ENCODE peak calls at places on chromosomes 16 and 17, in five cellular contexts. Q, K, R, L and D are unnamed samples.

GRCh38 chr16:4131621-4132020 is 15.4 kb upstream of the ADCY9 start:
- DNase-seq in Q (no peak), K (no peak), R (no peak), L (no peak), D (no peak)

GRCh38 chr17:30290696-30291570 is 811 bp downstream of the BLMH start:
- DNase-seq in Q (peak; percentile 50), K (peak; percentile 64), R (peak; percentile 35), L (no peak), D (peak; percentile 68)

GRCh38 chr17:76404976-76405563 is 20.7 kb downstream of the SPHK1 start:
- DNase-seq in Q (peak; percentile 32), K (no peak), R (no peak), L (no peak), D (no peak)

GRCh38 chr16:16120382-16121184 is 102.7 kb downstream of the ABCC6 start:
- DNase-seq in Q (peak; percentile 56), K (peak; percentile 44), R (no peak), L (peak; percentile 93), D (no peak)

GRCh38 chr17:51260960-51261958 is 913 bp downstream of the UTP18 start:
- DNase-seq in Q (peak; percentile 74), K (peak; percentile 90), R (peak; percentile 49), L (peak; percentile 91), D (peak; percentile 85)

GRCh38 chr16:28090646-28091377 is 27.3 kb upstream of the GSG1L start:
- DNase-seq in Q (no peak), K (peak; percentile 48), R (no peak), L (no peak), D (no peak)

GRCh38 chr17:57121308-57122042 is 36.4 kb downstream of the AKAP1 start:
- DNase-seq in Q (peak; percentile 41), K (peak; percentile 80), R (no peak), L (no peak), D (no peak)

GRCh38 chr16:66003196-66003595 is 363.3 kb upstream of the CDH5 start:
- DNase-seq in Q (no peak), K (no peak), R (no peak), L (no peak), D (no peak)

GRCh38 chr17:31096106-31096436 is 1.3 kb downstream of the NF1 start:
- DNase-seq in Q (no peak), K (peak; percentile 42), R (no peak), L (no peak), D (no peak)

GRCh38 chr17:7114875-7115614 is 423 bp upstream of the ASGR2 start:
- DNase-seq in Q (no peak), K (no peak), R (peak; percentile 91), L (no peak), D (no peak)

GRCh38 chr17:62163847-62164246 is 98.8 kb upstream of the MED13 start:
- DNase-seq in Q (peak; percentile 86), K (no peak), R (peak; percentile 71), L (no peak), D (no peak)

GRCh38 chr17:57940653-57941329 is 14.4 kb downstream of the CUEDC1 start:
- DNase-seq in Q (no peak), K (no peak), R (no peak), L (no peak), D (no peak)

GRCh38 chr17:48577946-48578615 is at the start of gene HOXB4:
- DNase-seq in Q (peak; percentile 59), K (no peak), R (no peak), L (peak; percentile 98), D (peak; percentile 95)

GRCh38 chr17:77499699-77500435 is 359.1 kb downstream of the SEC14L1 start:
- DNase-seq in Q (no peak), K (peak; percentile 39), R (no peak), L (no peak), D (peak; percentile 56)

GRCh38 chr16:31350275-31351005 is 4.5 kb upstream of the ITGAX start:
- DNase-seq in Q (no peak), K (no peak), R (no peak), L (no peak), D (no peak)

GRCh38 chr17:78127240-78127887 is 1.2 kb downstream of the TMC6 start:
- DNase-seq in Q (peak; percentile 57), K (peak; percentile 58), R (peak; percentile 93), L (no peak), D (no peak)

GRCh38 chr16:31329671-31330552 is 25.1 kb upstream of the ITGAX start:
- DNase-seq in Q (no peak), K (no peak), R (no peak), L (no peak), D (no peak)

GRCh38 chr16:19071811-19072777 is 4.7 kb downstream of the COQ7 start:
- DNase-seq in Q (peak; percentile 70), K (peak; percentile 58), R (peak; percentile 75), L (no peak), D (no peak)

GRCh38 chr17:44546711-44547606 is 10.3 kb upstream of the FZD2 start:
- DNase-seq in Q (no peak), K (no peak), R (no peak), L (no peak), D (no peak)

GRCh38 chr17:7478276-7479138 is 924 bp downstream of the ZBTB4 start:
- DNase-seq in Q (peak; percentile 55), K (peak; percentile 88), R (no peak), L (no peak), D (no peak)

GRCh38 chr17:28744802-28745051 is 916 bp downstream of the TRAF4 start:
- DNase-seq in Q (no peak), K (no peak), R (no peak), L (no peak), D (no peak)

GRCh38 chr17:43006639-43007551 is at the start of gene IFI35:
- DNase-seq in Q (peak; percentile 90), K (no peak), R (peak; percentile 83), L (peak; percentile 97), D (peak; percentile 92)

GRCh38 chr16:50331570-50331969 is 37.2 kb downstream of the BRD7 start:
- DNase-seq in Q (no peak), K (no peak), R (no peak), L (no peak), D (no peak)

GRCh38 chr16:50335198-50335958 is 33.4 kb downstream of the BRD7 start:
- DNase-seq in Q (no peak), K (no peak), R (no peak), L (no peak), D (no peak)

GRCh38 chr16:50329446-50330189 is 39.2 kb downstream of the BRD7 start:
- DNase-seq in Q (no peak), K (no peak), R (peak; percentile 63), L (no peak), D (no peak)

GRCh38 chr16:50334106-50334975 is 34.4 kb downstream of the BRD7 start:
- DNase-seq in Q (no peak), K (no peak), R (no peak), L (no peak), D (no peak)

GRCh38 chr16:50332599-50332998 is 36.2 kb downstream of the BRD7 start:
- DNase-seq in Q (no peak), K (no peak), R (no peak), L (no peak), D (no peak)
- H3K36me3 ChIP-seq in Q (no peaks in the 10 kb centered on the region), K (peaks cover 61% of the 10 kb centered on the region), R (peaks cover 11% of the 10 kb centered on the region), L (peaks cover 3% of the 10 kb centered on the region), D (peaks cover 50% of the 10 kb centered on the region)

DNA sequence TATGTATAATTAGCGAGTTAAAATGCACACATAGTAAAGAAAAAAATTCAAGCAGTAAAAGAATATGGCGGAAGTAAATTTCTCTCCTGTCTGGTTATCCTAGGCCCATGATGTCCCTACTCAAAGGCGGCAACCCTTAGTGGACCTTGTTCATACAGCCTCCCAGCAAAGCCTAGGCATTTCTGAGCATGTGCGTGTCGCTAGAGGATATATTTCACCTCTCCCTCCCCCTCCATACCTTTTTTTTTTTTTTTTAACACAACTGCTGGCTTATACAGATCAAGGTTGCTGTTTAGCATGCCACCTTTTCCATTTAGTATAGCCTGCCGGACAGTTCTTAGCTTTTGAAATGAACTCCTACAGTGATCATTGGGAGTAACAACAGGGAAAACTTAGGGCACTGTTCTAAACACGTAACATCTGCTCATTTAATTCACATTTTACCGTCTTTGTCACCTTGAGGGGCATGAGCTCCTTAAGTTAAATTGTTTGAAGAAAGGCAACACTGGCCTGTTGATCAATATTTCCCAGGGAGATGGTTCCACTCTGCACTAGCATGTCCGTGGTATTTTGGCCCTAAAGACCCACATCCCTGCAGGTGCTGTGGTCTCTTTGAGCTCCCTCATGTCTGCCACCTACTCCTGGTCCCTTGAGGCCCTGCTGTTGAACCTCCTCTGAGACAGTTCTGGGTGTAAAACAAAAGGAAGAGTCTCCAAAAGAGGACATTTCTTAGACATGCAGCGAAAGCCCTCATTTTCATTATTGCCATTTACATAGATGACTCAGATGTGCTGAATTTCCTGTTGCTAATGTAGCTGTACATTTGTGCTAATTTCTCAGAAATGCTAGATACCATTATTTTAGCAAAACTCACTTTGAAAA is 4.1 kb upstream of the TNFRSF13B start:
- DNase-seq in Q (no peak), K (no peak), R (no peak), L (peak; percentile 55), D (no peak)
- TF ChIP-seq EP300 in Q (no peak), K (no peak), R (no peak), L (no peak), D (no peak)

GRCh38 chr16:10990378-10990777 is 46.0 kb downstream of the CLEC16A start:
- DNase-seq in Q (no peak), K (no peak), R (no peak), L (no peak), D (no peak)

GRCh38 chr16:10994571-10994970 is 50.2 kb downstream of the CLEC16A start:
- DNase-seq in Q (no peak), K (no peak), R (no peak), L (no peak), D (no peak)

GRCh38 chr16:10992112-10992511 is 47.7 kb downstream of the CLEC16A start:
- DNase-seq in Q (no peak), K (no peak), R (no peak), L (no peak), D (no peak)

GRCh38 chr16:10993649-10994048 is 49.3 kb downstream of the CLEC16A start:
- DNase-seq in Q (no peak), K (no peak), R (no peak), L (no peak), D (no peak)

DNA sequence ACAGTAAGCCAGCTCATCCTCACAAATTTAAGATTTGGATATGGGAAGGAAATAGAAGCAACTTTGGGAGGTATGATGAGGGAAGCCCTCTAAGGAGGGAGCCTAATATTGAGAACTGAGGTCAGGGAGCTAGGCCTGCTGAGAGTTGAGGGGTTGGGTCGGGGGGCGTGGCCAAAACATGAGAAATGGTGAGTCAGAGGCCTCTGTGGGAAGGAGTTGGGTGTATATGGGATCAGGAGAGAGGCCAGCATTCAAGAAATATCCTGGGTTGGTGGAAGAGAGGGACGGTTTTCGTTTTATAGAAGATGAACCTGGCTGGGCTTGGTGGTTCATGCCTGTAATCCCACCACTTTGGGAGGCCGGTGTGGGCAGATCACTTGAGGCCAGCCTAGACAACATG is 48.4 kb downstream of the CLEC16A start:
- DNase-seq in Q (peak; percentile 43), K (no peak), R (no peak), L (no peak), D (no peak)
- TF ChIP-seq POLR2AphosphoS5 in Q (no peak), K (no peak), R (no peak), L (no peak), D (no peak)

DNA sequence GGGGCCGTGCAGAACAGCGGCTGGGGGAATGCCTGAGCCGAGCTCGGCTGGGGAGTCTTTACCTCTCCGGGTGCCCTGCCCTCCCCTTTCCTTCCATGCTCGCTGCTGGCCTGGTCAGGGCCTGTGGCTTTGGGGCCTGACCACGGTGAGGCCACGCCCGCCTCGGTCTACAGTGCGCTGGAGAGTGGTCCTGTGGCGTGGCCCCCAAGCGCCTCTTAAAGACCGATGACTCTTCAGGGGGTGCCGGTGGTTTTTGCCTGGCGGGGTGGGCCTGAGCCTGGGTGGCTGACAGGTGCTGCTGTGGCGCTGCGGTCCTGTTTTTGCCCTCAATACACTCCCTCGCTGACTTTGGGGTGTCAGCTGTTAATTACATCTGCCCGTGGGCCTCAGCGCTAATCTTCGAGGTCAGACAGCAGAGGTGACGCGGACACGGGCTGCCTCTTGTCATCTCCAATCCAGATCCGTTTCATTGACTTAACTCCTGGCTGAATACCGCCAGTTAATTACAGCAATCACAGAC is 29.7 kb downstream of the GSE1 start:
- DNase-seq in Q (no peak), K (no peak), R (no peak), L (no peak), D (no peak)
- H3K36me3 ChIP-seq in Q (no peaks in the 10 kb centered on the region), K (peaks cover 27% of the 10 kb centered on the region), R (peaks cover 27% of the 10 kb centered on the region), L (no peaks in the 10 kb centered on the region), D (peaks cover 3% of the 10 kb centered on the region)